ENCODE peak calls at places on chromosomes 7 and 10, in ten cellular contexts. X, W, T, H, B, S, G, P, K and A are unnamed samples.

GRCh38 chr7:47484923-47485639 is 96.8 kb downstream of the TNS3 start:
- DNase-seq in W (no peak), P (no peak), S (no peak), X (no peak), G (no peak), H (no peak), T (no peak), K (peak), B (no peak), A (no peak)

GRCh38 chr7:3206101-3206500 is 95.0 kb upstream of the SDK1 start:
- DNase-seq in T (no peak), G (no peak), P (no peak), X (no peak), B (no peak), S (no peak), K (peak), H (no peak), W (no peak), A (no peak)

GRCh38 chr10:133196221-133196920 is 33.6 kb upstream of the UTF1 start:
- DNase-seq in T (no peak), K (no peak), H (no peak), W (no peak), X (no peak), P (no peak), G (no peak), B (no peak), S (no peak), A (no peak)

GRCh38 chr7:41862261-41862660 is 159.4 kb upstream of the INHBA start:
- DNase-seq in W (no peak), X (no peak), P (no peak), S (no peak), K (no peak), B (no peak), H (no peak), T (no peak), G (no peak), A (no peak)

GRCh38 chr10:67722113-67722512 is 26.1 kb upstream of the CTNNA3 start:
- DNase-seq in X (no peak), W (no peak), B (no peak), K (no peak), H (no peak), P (no peak), G (no peak), T (no peak), S (no peak), A (no peak)

GRCh38 chr10:124719213-124719851 is 24.8 kb downstream of the FAM53B start:
- DNase-seq in K (peak), H (no peak), B (peak), S (peak), P (peak), G (peak), T (no peak), X (no peak), W (no peak), A (peak)

GRCh38 chr7:2205036-2205780 is 27.5 kb downstream of the MAD1L1 start:
- DNase-seq in W (no peak), B (no peak), S (no peak), X (no peak), P (no peak), G (no peak), H (no peak), T (no peak), K (peak), A (no peak)

GRCh38 chr10:76540786-76541185 is 1096.8 kb downstream of the KCNMA1 start:
- DNase-seq in K (no peak), T (no peak), H (no peak), G (no peak), X (no peak), B (no peak), S (no peak), P (no peak), W (no peak), A (no peak)

GRCh38 chr10:95864906-95865813 is 42.6 kb upstream of the CC2D2B start:
- DNase-seq in T (peak), K (no peak), S (peak), X (peak), H (peak), W (peak), G (no peak), P (peak), B (peak), A (peak)

GRCh38 chr10:37857287-37858211 is at the start of gene ZNF248:
- DNase-seq in W (peak), K (peak), X (peak), S (peak), H (peak), T (peak), P (peak), B (peak), G (peak), A (peak)

GRCh38 chr10:9244880-9245279 is 1190.4 kb downstream of the GATA3 start:
- DNase-seq in G (no peak), P (no peak), H (no peak), W (no peak), K (no peak), X (peak), B (no peak), S (no peak), T (peak), A (no peak)

GRCh38 chr7:114931656-114932011 is 9.7 kb downstream of the MDFIC start:
- DNase-seq in W (no peak), H (no peak), K (no peak), B (peak), T (no peak), X (no peak), P (no peak), S (no peak), G (no peak), A (no peak)

GRCh38 chr10:88149906-88150305 is 286.5 kb downstream of the PTEN start:
- DNase-seq in P (no peak), B (no peak), K (no peak), T (no peak), S (no peak), H (no peak), W (no peak), X (no peak), G (no peak), A (no peak)

GRCh38 chr10:129914960-129915359 is 49.1 kb downstream of the EBF3 start:
- DNase-seq in B (no peak), G (no peak), X (no peak), P (no peak), T (no peak), S (no peak), K (peak), H (no peak), W (no peak), A (no peak)

GRCh38 chr7:7125993-7126392 is 56.4 kb upstream of the C1GALT1 start:
- DNase-seq in T (no peak), G (no peak), W (no peak), S (no peak), B (no peak), P (no peak), K (no peak), H (no peak), X (no peak), A (no peak)

GRCh38 chr7:133139350-133139749 is 57.5 kb upstream of the CHCHD3 start:
- DNase-seq in P (no peak), K (no peak), B (no peak), H (peak), S (no peak), X (peak), G (no peak), T (peak), W (peak), A (peak)

GRCh38 chr7:151897201-151897711 is 20.3 kb upstream of the PRKAG2 start:
- DNase-seq in X (peak), H (no peak), T (peak), P (no peak), G (no peak), W (no peak), S (no peak), K (peak), B (no peak), A (no peak)

GRCh38 chr10:71354771-71355170 is 35.7 kb downstream of the SLC29A3 start:
- DNase-seq in G (no peak), B (no peak), X (no peak), S (no peak), W (no peak), H (no peak), K (no peak), P (no peak), T (no peak), A (no peak)